ENCODE peak calls at places on chromosomes 4 and X, in eight cellular contexts. X is amniotic stem cell, Q is HEK293T, K is choroid plexus epithelial cell, G is activated B cell treated with CpG ODN at 0.5 μM for 24 hours, U is GM13976, T is nephron progenitor cell, V is activated T-cell treated with anti-CD3 and anti-CD28 coated beads for 1 hour. A is an unnamed sample.

GRCh38 chr4:98113005-98113404 is 30.3 kb downstream of the STPG2 start:
- DNase-seq in X (no peak), Q (peak; percentile 24), K (peak; percentile 65), G (no peak), U (no peak), T (peak; percentile 15), V (no peak), A (no peak)

GRCh38 chr4:185573651-185574199 is 38.4 kb upstream of the PDLIM3 start:
- DNase-seq in X (peak; percentile 33), Q (peak; percentile 61), K (peak; percentile 79), G (no peak), U (no peak), T (peak; percentile 20), V (no peak), A (no peak)

GRCh38 chrX:123489011-123489410 is 243.8 kb downstream of the THOC2 start:
- DNase-seq in X (no peak), Q (no peak), K (no peak), G (no peak), U (no peak), T (no peak), V (no peak), A (no peak)

GRCh38 chr4:12595986-12596385 is 888.2 kb downstream of the RAB28 start:
- DNase-seq in X (no peak), Q (no peak), K (no peak), G (no peak), U (no peak), T (no peak), V (no peak), A (no peak)

GRCh38 chr4:107719211-107719926 is 665 bp downstream of the PAPSS1 start:
- DNase-seq in X (no peak), Q (no peak), K (peak; percentile 50), G (no peak), U (peak; percentile 11), T (no peak), V (no peak), A (peak; percentile 25)

GRCh38 chr4:176780995-176781738 is 11.6 kb downstream of the VEGFC start:
- DNase-seq in X (no peak), Q (no peak), K (no peak), G (no peak), U (no peak), T (no peak), V (no peak), A (no peak)

GRCh38 chr4:55312491-55313101 is 33.4 kb upstream of the SRD5A3 start:
- DNase-seq in X (no peak), Q (peak; percentile 36), K (peak; percentile 78), G (no peak), U (no peak), T (peak; percentile 5), V (no peak), A (no peak)

GRCh38 chr4:158130204-158130603 is 42.6 kb downstream of the GASK1B start:
- DNase-seq in X (no peak), Q (no peak), K (no peak), G (no peak), U (no peak), T (no peak), V (no peak), A (no peak)

GRCh38 chr4:7872264-7872771 is 67.3 kb downstream of the AFAP1 start:
- DNase-seq in X (peak; percentile 85), Q (no peak), K (peak; percentile 97), G (no peak), U (no peak), T (no peak), V (no peak), A (no peak)

GRCh38 chrX:130801901-130802300 is 101.1 kb downstream of the ENOX2 start:
- DNase-seq in X (no peak), Q (no peak), K (peak; percentile 22), G (no peak), U (no peak), T (no peak), V (no peak), A (no peak)

GRCh38 chrX:2647627-2648026 is 43.5 kb upstream of the CD99 start:
- DNase-seq in X (no peak), Q (no peak), K (no peak), G (no peak), U (no peak), T (no peak), V (no peak), A (no peak)

GRCh38 chr4:158870282-158871049 is 101.6 kb downstream of the FNIP2 start:
- DNase-seq in X (no peak), Q (no peak), K (no peak), G (no peak), U (no peak), T (peak; percentile 30), V (no peak), A (no peak)

GRCh38 chr4:123398803-123399637 is 2.4 kb downstream of the SPRY1 start:
- DNase-seq in X (peak; percentile 41), Q (peak; percentile 27), K (peak; percentile 90), G (peak; percentile 52), U (peak; percentile 55), T (peak; percentile 47), V (no peak), A (peak; percentile 2)

GRCh38 chr4:74123065-74123728 is 24.2 kb upstream of the CXCL2 start:
- DNase-seq in X (no peak), Q (peak; percentile 34), K (peak; percentile 89), G (no peak), U (no peak), T (no peak), V (no peak), A (no peak)

GRCh38 chr4:65383589-65384305 is 286.5 kb downstream of the EPHA5 start:
- DNase-seq in X (no peak), Q (no peak), K (peak; percentile 41), G (no peak), U (no peak), T (no peak), V (no peak), A (no peak)

GRCh38 chr4:74218201-74218600 is 60.3 kb downstream of the MTHFD2L start:
- DNase-seq in X (no peak), Q (no peak), K (peak; percentile 23), G (no peak), U (no peak), T (no peak), V (no peak), A (no peak)

GRCh38 chr4:112075129-112075753 is 70.0 kb upstream of the FAM241A start:
- DNase-seq in X (peak; percentile 17), Q (peak; percentile 66), K (peak; percentile 80), G (no peak), U (peak; percentile 58), T (peak; percentile 15), V (no peak), A (no peak)

GRCh38 chrX:101383679-101384078 is 2.3 kb downstream of the BTK start:
- DNase-seq in X (no peak), Q (no peak), K (no peak), G (no peak), U (peak; percentile 41), T (no peak), V (no peak), A (no peak)

GRCh38 chr4:183798921-183799307 is 106.2 kb upstream of the STOX2 start:
- DNase-seq in X (no peak), Q (no peak), K (no peak), G (no peak), U (no peak), T (no peak), V (no peak), A (no peak)

GRCh38 chr4:30722916-30723270 is 2.7 kb downstream of the PCDH7 start:
- DNase-seq in X (no peak), Q (no peak), K (no peak), G (no peak), U (no peak), T (peak; percentile 20), V (no peak), A (no peak)

GRCh38 chr4:55038176-55038890 is 87.1 kb downstream of the KDR start:
- DNase-seq in X (no peak), Q (no peak), K (peak; percentile 77), G (no peak), U (no peak), T (no peak), V (no peak), A (no peak)

GRCh38 chr4:186845137-186845842 is 121.6 kb upstream of the FAT1 start:
- DNase-seq in X (peak; percentile 44), Q (no peak), K (peak; percentile 97), G (no peak), U (no peak), T (no peak), V (no peak), A (no peak)